ENCODE peak calls at places on chromosomes 13 and 19, in seven cellular contexts. M, K, U, F, I, E and T are unnamed samples.

GRCh38 chr13:108944760-108945159 is 315.3 kb downstream of the MYO16 start:
- DNase-seq in M (peak), K (no peak), U (no peak), F (no peak), I (no peak), E (no peak), T (peak)

GRCh38 chr13:51541809-51542258 is 42.4 kb upstream of the WDFY2 start:
- DNase-seq in M (no peak), K (no peak), U (no peak), F (no peak), I (peak), E (no peak), T (no peak)

GRCh38 chr13:79385694-79386093 is 20.4 kb downstream of the RBM26 start:
- DNase-seq in M (no peak), K (no peak), U (no peak), F (no peak), I (no peak), E (no peak), T (no peak)

GRCh38 chr13:72643339-72643989 is 84.0 kb downstream of the MZT1 start:
- DNase-seq in M (peak), K (no peak), U (peak), F (no peak), I (peak), E (peak), T (peak)

GRCh38 chr19:38528931-38529330 is 88.8 kb downstream of the MAP4K1 start:
- DNase-seq in M (no peak), K (no peak), U (no peak), F (no peak), I (no peak), E (no peak), T (no peak)

GRCh38 chr19:4575267-4575793 is 15.8 kb upstream of the SEMA6B start:
- DNase-seq in M (peak), K (peak), U (peak), F (no peak), I (no peak), E (no peak), T (peak)

GRCh38 chr19:46725859-46726393 is 9.0 kb upstream of the PRKD2 start:
- DNase-seq in M (no peak), K (no peak), U (no peak), F (no peak), I (no peak), E (no peak), T (no peak)

GRCh38 chr19:5823579-5824281 is 15.8 kb downstream of the FUT6 start:
- DNase-seq in M (no peak), K (no peak), U (no peak), F (no peak), I (peak), E (no peak), T (no peak)

GRCh38 chr13:59176775-59177174 is 987.0 kb downstream of the DIAPH3 start:
- DNase-seq in M (no peak), K (no peak), U (no peak), F (no peak), I (no peak), E (no peak), T (no peak)

GRCh38 chr19:58265100-58265499 is 13.7 kb upstream of the ZNF8 start:
- DNase-seq in M (no peak), K (no peak), U (no peak), F (no peak), I (no peak), E (no peak), T (no peak)

GRCh38 chr13:60311527-60311926 is 85.5 kb upstream of the TDRD3 start:
- DNase-seq in M (no peak), K (no peak), U (no peak), F (no peak), I (no peak), E (no peak), T (no peak)

GRCh38 chr19:50667177-50667758 is 18.0 kb downstream of the C19orf81 start:
- DNase-seq in M (no peak), K (no peak), U (no peak), F (no peak), I (no peak), E (no peak), T (no peak)

GRCh38 chr19:39937094-39937493 is 2.7 kb upstream of the FCGBP start:
- DNase-seq in M (no peak), K (no peak), U (no peak), F (no peak), I (no peak), E (no peak), T (no peak)

GRCh38 chr19:33497151-33497777 is 24.3 kb downstream of the PEPD start:
- DNase-seq in M (no peak), K (no peak), U (no peak), F (peak), I (no peak), E (no peak), T (no peak)

GRCh38 chr19:35879770-35880317 is 11.5 kb downstream of the APLP1 start:
- DNase-seq in M (peak), K (peak), U (peak), F (peak), I (peak), E (peak), T (peak)

DNA sequence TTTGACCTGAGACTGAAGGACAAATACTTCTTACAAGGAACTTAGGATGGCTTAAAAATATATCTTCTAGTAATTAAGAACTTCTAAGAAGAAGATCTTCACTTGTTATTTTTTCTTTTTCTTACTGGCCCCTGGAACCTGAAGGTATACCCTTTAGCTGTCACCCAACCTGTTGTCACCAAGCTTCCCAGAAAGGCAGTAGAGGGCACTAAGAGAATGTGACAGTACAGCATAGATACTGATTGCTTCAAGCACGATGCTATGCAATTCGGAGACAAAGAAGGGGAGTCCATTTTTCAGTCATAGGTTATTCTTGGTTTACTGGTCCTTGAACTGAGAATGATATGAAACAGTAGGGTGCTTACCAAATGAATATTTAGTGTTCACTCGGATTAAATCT is 208.3 kb upstream of the PCDH9 start:
- DNase-seq in M (no peak), K (no peak), U (no peak), F (no peak), I (no peak), E (no peak), T (no peak)
- TF ChIP-seq CTCF in M (no peak), K (no peak), U (no peak), F (no peak), I (no peak), E (no peak), T (no peak)

DNA sequence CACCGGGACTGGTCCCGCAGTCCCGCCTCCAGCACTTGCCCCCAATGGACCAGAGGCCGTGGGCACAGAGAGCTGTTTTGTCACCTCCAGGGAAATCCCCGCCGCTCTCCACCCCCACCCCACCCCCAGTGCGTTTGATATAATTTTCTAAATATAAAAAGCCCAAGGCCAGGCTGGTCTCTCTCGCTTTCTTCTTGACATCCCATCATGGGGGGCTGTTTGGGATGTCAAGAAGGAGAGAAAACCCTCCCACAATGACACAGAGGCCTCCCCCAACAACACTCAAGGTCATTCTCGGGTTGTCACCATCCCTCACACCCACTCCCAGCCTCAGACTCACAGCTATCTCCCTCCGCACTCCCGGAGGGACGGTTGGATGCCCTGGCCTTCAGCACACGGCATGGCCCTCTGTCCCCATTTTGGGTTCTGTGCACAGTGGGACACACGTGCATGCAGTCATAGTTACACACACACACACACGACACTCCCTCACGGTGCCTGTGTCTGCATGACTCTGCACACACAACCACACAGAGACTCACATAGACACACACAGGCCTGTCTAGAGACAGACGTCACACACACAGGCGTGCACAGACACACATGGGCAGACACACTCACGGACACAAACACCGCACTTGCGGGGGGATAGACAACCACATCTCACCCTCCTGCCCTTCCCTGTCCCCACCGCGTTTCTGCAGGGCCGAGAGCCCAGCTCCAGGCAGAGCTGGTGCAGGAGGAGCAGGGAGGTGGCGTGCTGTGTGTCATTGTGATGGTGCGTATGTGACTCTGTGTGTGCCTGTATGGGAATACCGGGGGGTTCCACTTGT is 4.8 kb upstream of the NFIC start:
- DNase-seq in M (no peak), K (peak), U (no peak), F (no peak), I (no peak), E (no peak), T (no peak)
- H3K4me3 ChIP-seq in M (peak), K (peak), U (peak), F (peak), I (peak), E (peak), T (peak)

GRCh38 chr13:50123515-50123861 is 108.2 kb downstream of the KCNRG start:
- DNase-seq in M (no peak), K (no peak), U (no peak), F (no peak), I (no peak), E (no peak), T (no peak)
- TF ChIP-seq CTCF in M (no peak), K (no peak), U (no peak), F (no peak), I (no peak), E (no peak), T (no peak)

GRCh38 chr19:42134671-42135070 is 2.4 kb upstream of the POU2F2 start:
- DNase-seq in M (no peak), K (no peak), U (no peak), F (no peak), I (no peak), E (no peak), T (no peak)
- H3K4me3 ChIP-seq in M (no peak), K (no peak), U (no peak), F (no peak), I (no peak), E (no peak), T (no peak)

GRCh38 chr13:53781941-53782340 is 753.3 kb downstream of the OLFM4 start:
- DNase-seq in M (no peak), K (no peak), U (no peak), F (no peak), I (no peak), E (no peak), T (no peak)

GRCh38 chr13:53783466-53783865 is 754.9 kb downstream of the OLFM4 start:
- DNase-seq in M (no peak), K (no peak), U (no peak), F (no peak), I (no peak), E (no peak), T (no peak)

GRCh38 chr13:53782400-53783030 is 753.9 kb downstream of the OLFM4 start:
- DNase-seq in M (peak), K (no peak), U (peak), F (no peak), I (no peak), E (no peak), T (peak)

GRCh38 chr13:53775807-53776206 is 747.2 kb downstream of the OLFM4 start:
- DNase-seq in M (no peak), K (no peak), U (no peak), F (no peak), I (no peak), E (no peak), T (no peak)

GRCh38 chr13:53778937-53779336 is 750.3 kb downstream of the OLFM4 start:
- DNase-seq in M (no peak), K (no peak), U (no peak), F (no peak), I (no peak), E (no peak), T (no peak)
- TF ChIP-seq CTCF in M (no peak), K (no peak), U (no peak), F (no peak), I (no peak), E (no peak), T (no peak)

GRCh38 chr19:51689751-51690358 is 3.3 kb upstream of the SPACA6 start:
- DNase-seq in M (no peak), K (peak), U (peak), F (no peak), I (peak), E (no peak), T (peak)
- H3K4me3 ChIP-seq in M (peak), K (peak), U (peak), F (peak), I (peak), E (peak), T (peak)

GRCh38 chr19:19064098-19064722 is 416 bp downstream of the SLC25A42 start:
- DNase-seq in M (no peak), K (no peak), U (no peak), F (no peak), I (peak), E (no peak), T (no peak)
- TF ChIP-seq CTCF in M (peak), K (no peak), U (peak), F (no peak), I (peak), E (no peak), T (peak)